ENCODE peak calls at places on chromosome X, in six cellular contexts. Z is WERI-Rb-1, J is stomach, H is heart right ventricle, G is endodermal cell, L is A549. P is an unnamed sample.

GRCh38 chrX:70134116-70134477 is 850 bp downstream of the IGBP1 start:
- DNase-seq in J (no peak), G (no peak), Z (no peak), L (no peak), H (no peak), P (no peak)

GRCh38 chrX:71556026-71556425 is 22.2 kb upstream of the GCNA start:
- DNase-seq in J (no peak), H (no peak), L (no peak), G (no peak), Z (no peak), P (no peak)

GRCh38 chrX:37692918-37693317 is 7.3 kb downstream of the XK start:
- DNase-seq in L (no peak), G (no peak), Z (no peak), H (no peak), J (no peak), P (no peak)

GRCh38 chrX:120140293-120140981 is 18.0 kb upstream of the RHOXF2 start:
- DNase-seq in H (no peak), J (no peak), L (no peak), Z (no peak), G (no peak), P (no peak)

GRCh38 chrX:75278991-75279390 is 5.1 kb downstream of the UPRT start:
- DNase-seq in J (no peak), L (no peak), G (peak; percentile 55), Z (no peak), H (no peak), P (peak; percentile 0)

GRCh38 chrX:71147496-71148277 is 3.0 kb downstream of the NLGN3 start:
- DNase-seq in G (no peak), H (no peak), Z (no peak), L (no peak), J (no peak), P (no peak)

GRCh38 chrX:136353519-136354095 is 52.8 kb downstream of the ADGRG4 start:
- DNase-seq in Z (no peak), G (no peak), J (no peak), L (no peak), H (no peak), P (no peak)

GRCh38 chrX:101265869-101266428 is 25.2 kb downstream of the TAF7L start:
- DNase-seq in H (no peak), G (no peak), Z (no peak), J (no peak), L (no peak), P (peak; percentile 75)

GRCh38 chrX:149630681-149631292 is 805 bp downstream of the TMEM185A start:
- DNase-seq in G (no peak), H (peak; percentile 11), Z (no peak), L (peak; percentile 15), J (no peak), P (peak; percentile 19)
- H3K27ac ChIP-seq in G (no peak overlapping the region), H (peak overlapping the region; percentile 81), Z (no peak overlapping the region), L (peak overlapping the region; percentile 77), J (peak overlapping the region; percentile 58), P (no peak overlapping the region)

DNA sequence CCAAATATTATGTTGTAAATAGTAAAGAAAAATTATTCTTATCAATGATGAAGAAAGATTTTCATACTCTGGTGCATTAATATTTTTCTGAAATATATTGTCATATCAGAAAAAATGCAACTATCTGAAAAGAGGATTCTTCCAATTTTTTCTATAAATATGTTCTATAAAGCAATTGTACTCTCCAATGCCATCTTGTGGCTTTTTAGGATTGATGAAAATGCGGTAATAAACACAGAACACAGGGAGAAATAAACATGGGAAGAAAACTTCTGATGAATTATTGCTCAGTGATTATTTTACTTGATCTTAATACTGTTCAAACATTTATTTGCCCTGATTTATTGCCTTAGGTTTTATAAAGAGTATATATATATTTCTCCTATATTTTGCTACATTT is 215.4 kb downstream of the IL1RAPL1 start:
- DNase-seq in G (no peak), J (no peak), L (no peak), H (no peak), Z (no peak), P (no peak)
- TF ChIP-seq CTCF in G (peak; percentile 53), J (no peak), L (no peak), H (no peak), Z (no peak), P (peak; percentile 3)

DNA sequence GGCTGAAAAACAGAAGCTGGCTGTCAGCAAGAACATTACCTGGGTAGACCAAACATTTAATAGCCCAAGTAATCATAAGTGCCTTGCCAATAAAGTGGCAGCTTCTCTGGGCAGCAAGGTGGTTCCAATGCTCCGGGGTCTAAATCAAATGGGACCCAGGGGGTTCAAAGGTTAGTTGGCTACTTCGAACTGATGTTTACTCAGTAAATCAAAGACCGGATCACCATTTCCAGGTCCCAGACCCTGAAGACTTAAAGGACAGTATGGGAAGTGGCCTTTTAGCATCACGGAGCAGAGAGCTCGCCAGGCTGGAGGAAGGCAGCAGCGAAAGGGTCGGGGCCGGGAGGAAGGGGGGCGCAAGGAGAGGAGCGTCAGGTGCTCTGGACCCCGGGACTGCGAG is 1.0 kb downstream of the SH3KBP1 start:
- DNase-seq in J (no peak), H (no peak), G (peak; percentile 47), L (no peak), Z (peak; percentile 15), P (no peak)
- H3K27ac ChIP-seq in J (peak overlapping the region; percentile 82), H (peak overlapping the region; percentile 81), G (no peak overlapping the region), L (peak overlapping the region; percentile 86), Z (no peak overlapping the region), P (no peak overlapping the region)

DNA sequence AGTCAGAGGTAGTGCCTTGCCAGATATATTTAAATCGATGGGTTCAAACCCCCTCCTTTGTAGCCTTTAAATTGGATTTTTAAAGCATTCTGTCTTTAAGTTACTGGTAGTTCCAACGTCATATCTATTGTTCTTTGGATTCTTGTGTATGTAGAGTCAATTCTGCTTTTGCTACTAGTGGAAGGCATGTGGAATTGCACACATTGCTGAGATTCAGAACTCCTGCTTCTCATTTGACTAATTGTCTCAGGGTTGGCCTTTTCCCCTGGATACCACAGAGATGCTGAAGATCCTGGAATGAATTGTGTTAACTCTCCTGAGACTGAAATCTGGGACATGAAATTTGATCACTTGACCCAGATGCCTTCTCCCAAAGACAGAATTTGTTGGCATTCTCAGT is 328.3 kb upstream of the RPS6KA3 start:
- DNase-seq in L (no peak), G (no peak), Z (no peak), H (no peak), J (no peak), P (no peak)
- TF ChIP-seq CTCF in L (no peak), G (peak; percentile 80), Z (peak; percentile 32), H (peak; percentile 10), J (no peak), P (peak; percentile 33)

GRCh38 chrX:17553451-17553850 is 178.5 kb downstream of the NHS start:
- DNase-seq in J (peak; percentile 54), L (no peak), G (peak; percentile 70), Z (no peak), H (no peak), P (peak; percentile 60)
- H3K27ac ChIP-seq in J (peak overlapping the region; percentile 32), L (peak overlapping the region; percentile 50), G (no peak overlapping the region), Z (no peak overlapping the region), H (no peak overlapping the region), P (peak overlapping the region; percentile 69)

GRCh38 chrX:111823068-111823467 is 52.9 kb upstream of the TRPC5OS start:
- DNase-seq in J (no peak), G (peak; percentile 94), H (no peak), L (peak; percentile 9), Z (peak; percentile 77), P (peak; percentile 2)
- TF ChIP-seq CTCF in J (no peak), G (peak; percentile 97), H (peak; percentile 37), L (no peak), Z (peak; percentile 84), P (peak; percentile 13)

DNA sequence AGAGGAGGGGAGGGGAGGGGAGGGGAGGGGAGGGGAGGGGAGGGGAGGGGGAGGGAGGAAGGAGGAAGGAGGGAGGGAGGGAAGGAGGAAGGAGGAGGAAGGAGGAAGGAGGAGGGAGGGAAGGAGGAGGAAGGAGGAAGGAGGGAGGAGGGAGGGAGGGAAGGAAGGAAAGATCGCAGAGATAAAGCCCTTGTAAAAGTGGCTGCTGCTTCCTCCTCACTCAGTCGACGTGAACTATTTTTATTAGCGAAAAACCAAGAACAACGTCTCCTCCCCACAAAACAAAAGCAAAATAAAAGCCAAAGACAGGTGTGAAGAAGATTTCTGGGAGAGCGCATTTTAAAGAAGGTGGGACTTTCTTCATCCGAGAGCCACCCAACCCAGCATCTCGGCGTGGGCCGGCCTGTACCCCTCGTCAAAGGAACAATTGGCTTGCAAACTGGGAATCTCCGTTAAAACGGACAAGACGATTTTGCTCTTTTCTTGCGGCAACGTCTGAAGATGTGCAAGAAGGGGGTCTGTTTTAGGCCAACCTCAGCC is 40.7 kb upstream of the ASMTL start:
- DNase-seq in Z (no peak), J (no peak), G (no peak), H (no peak), L (no peak), P (no peak)
- H3K27ac ChIP-seq in Z (no peak overlapping the region), J (peak overlapping the region; percentile 8), G (no peak overlapping the region), H (peak overlapping the region; percentile 86), L (no peak overlapping the region), P (no peak overlapping the region)

GRCh38 chrX:40539214-40540142 is 41.3 kb upstream of the ATP6AP2 start:
- DNase-seq in J (no peak), L (no peak), G (peak; percentile 93), Z (peak; percentile 71), H (peak; percentile 18), P (peak; percentile 23)
- TF ChIP-seq CTCF in J (no peak), L (no peak), G (peak; percentile 77), Z (peak; percentile 82), H (no peak), P (peak; percentile 26)